ENCODE peak calls at places on chromosomes 4 and X, in six cellular contexts. A is heart right ventricle, T is left ventricle myocardium inferior, W is GM10248, E is astrocyte, V is ovary. I is an unnamed sample.
A peak's percentile ranks its signal among the peaks of the same experiment; 100 is the strongest.

GRCh38 chr4:16082424-16083216 is 1.2 kb downstream of the PROM1 start:
- DNase-seq in T (no peak), W (peak; percentile 34), A (peak; percentile 25), V (no peak), E (peak; percentile 27), I (no peak)

GRCh38 chrX:10041383-10041782 is 74.2 kb downstream of the CLDN34 start:
- DNase-seq in E (peak; percentile 73), W (no peak), V (no peak), A (no peak), T (no peak), I (no peak)

GRCh38 chr4:6416518-6417286 is 55.7 kb downstream of the PPP2R2C start:
- DNase-seq in W (no peak), T (no peak), V (no peak), E (no peak), A (no peak), I (no peak)

GRCh38 chr4:156953951-156954350 is 17.6 kb downstream of the PDGFC start:
- DNase-seq in V (no peak), T (no peak), A (no peak), E (no peak), W (no peak), I (no peak)

GRCh38 chrX:35919536-35920309 is at the start of gene CFAP47:
- DNase-seq in E (no peak), W (no peak), A (no peak), V (no peak), T (no peak), I (no peak)

GRCh38 chr4:128288689-128289106 is 1.1 kb upstream of the PGRMC2 start:
- DNase-seq in T (no peak), E (peak; percentile 51), V (no peak), A (no peak), W (no peak), I (no peak)

GRCh38 chr4:38860788-38861424 is 4.3 kb upstream of the TLR6 start:
- DNase-seq in T (peak; percentile 19), A (peak; percentile 20), E (no peak), V (no peak), W (peak; percentile 71), I (no peak)

GRCh38 chr4:48904101-48904500 is 2.5 kb downstream of the OCIAD2 start:
- DNase-seq in A (no peak), V (no peak), T (no peak), E (no peak), W (no peak), I (no peak)

GRCh38 chr4:99808260-99808857 is 8.3 kb upstream of the DAPP1 start:
- DNase-seq in A (peak; percentile 40), V (peak; percentile 30), W (peak; percentile 69), E (peak; percentile 6), T (peak; percentile 48), I (no peak)

GRCh38 chr4:52869196-52869595 is 7.1 kb downstream of the RASL11B start:
- DNase-seq in T (peak; percentile 75), A (peak; percentile 73), E (no peak), W (no peak), V (peak; percentile 76), I (no peak)

GRCh38 chrX:111348363-111348927 is 63.5 kb downstream of the DCX start:
- DNase-seq in E (no peak), A (peak; percentile 3), T (no peak), V (no peak), W (no peak), I (no peak)

GRCh38 chr4:157121396-157121795 is 45.4 kb downstream of the GLRB start:
- DNase-seq in E (peak; percentile 53), V (no peak), W (no peak), A (no peak), T (no peak), I (no peak)

GRCh38 chr4:21848001-21848400 is 100.6 kb downstream of the KCNIP4 start:
- DNase-seq in V (no peak), W (no peak), A (no peak), T (no peak), E (no peak), I (no peak)

GRCh38 chrX:121308276-121308805 is 260.9 kb downstream of the GLUD2 start:
- DNase-seq in T (no peak), W (peak; percentile 32), A (peak; percentile 4), V (no peak), E (peak; percentile 86), I (no peak)

GRCh38 chr4:121272526-121272925 is 108.3 kb downstream of the QRFPR start:
- DNase-seq in E (peak; percentile 81), V (no peak), T (no peak), W (no peak), A (no peak), I (no peak)

GRCh38 chr4:73729534-73730165 is 10.7 kb upstream of the CXCL8 start:
- DNase-seq in E (peak; percentile 61), T (peak; percentile 62), W (peak; percentile 27), V (peak; percentile 62), A (peak; percentile 60), I (no peak)

DNA sequence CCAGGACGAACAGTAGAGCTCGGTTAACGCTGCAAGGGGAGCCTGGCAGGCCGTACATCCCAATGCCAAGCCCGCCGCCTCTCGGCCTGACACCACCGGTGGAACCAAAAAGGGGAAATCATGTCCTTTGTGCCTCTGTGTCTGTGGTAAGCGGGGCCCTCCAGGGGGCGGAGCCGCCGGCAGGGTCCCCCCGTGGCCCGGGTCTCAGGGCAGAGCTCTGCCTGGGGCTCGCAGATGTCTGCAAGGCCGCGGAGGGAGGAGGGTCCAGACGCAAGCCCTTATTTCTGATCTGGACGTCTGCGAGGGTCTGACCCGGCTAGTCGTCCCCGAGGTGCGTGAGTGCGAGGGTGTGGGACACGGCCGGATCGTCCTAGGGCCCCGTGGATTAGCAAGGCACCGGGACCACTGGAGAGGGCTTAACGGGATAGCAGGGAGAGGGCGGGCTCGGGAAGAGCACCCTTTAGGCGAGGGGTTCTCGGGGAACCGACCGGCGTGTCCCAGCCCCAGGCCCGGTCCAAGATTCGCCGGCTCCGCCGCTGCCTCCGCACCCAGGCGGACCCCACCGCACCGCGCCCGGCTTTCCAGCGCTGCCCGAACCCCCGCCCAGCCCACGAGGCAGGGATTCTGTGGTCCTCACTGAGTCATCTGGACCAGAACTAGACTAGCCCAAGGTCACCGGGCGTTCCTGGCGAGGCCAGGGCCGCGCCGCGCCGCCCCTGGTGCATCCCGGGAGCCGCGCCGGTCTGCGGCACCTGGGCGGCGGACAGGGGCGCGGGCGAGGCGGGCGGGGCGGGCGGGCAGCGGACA is 858 bp upstream of the FAM193A start:
- DNase-seq in T (peak; percentile 50), V (peak; percentile 87), E (peak; percentile 11), A (peak; percentile 26), W (peak; percentile 55), I (no peak)
- TF ChIP-seq CTCF in T (peak; percentile 28), V (no peak), E (no peak), A (no peak), W (peak; percentile 59), I (no peak)

GRCh38 chr4:67292045-67292444 is 253.3 kb downstream of the CENPC start:
- DNase-seq in T (no peak), W (no peak), A (no peak), E (no peak), V (no peak), I (no peak)

GRCh38 chr4:67292649-67293048 is 252.7 kb downstream of the CENPC start:
- DNase-seq in T (no peak), W (no peak), V (no peak), A (no peak), E (no peak), I (no peak)

GRCh38 chr4:67291639-67292038 is 253.7 kb downstream of the CENPC start:
- DNase-seq in E (no peak), W (no peak), A (no peak), V (no peak), T (no peak), I (no peak)

GRCh38 chr4:67286724-67287123 is 258.6 kb downstream of the CENPC start:
- DNase-seq in A (no peak), E (no peak), V (no peak), T (no peak), W (no peak), I (no peak)

GRCh38 chr4:67288964-67289363 is 256.3 kb downstream of the CENPC start:
- DNase-seq in T (no peak), V (no peak), A (no peak), W (peak; percentile 16), E (no peak), I (no peak)
- TF ChIP-seq CTCF in T (no peak), V (no peak), A (no peak), W (peak; percentile 46), E (peak; percentile 8), I (no peak)

DNA sequence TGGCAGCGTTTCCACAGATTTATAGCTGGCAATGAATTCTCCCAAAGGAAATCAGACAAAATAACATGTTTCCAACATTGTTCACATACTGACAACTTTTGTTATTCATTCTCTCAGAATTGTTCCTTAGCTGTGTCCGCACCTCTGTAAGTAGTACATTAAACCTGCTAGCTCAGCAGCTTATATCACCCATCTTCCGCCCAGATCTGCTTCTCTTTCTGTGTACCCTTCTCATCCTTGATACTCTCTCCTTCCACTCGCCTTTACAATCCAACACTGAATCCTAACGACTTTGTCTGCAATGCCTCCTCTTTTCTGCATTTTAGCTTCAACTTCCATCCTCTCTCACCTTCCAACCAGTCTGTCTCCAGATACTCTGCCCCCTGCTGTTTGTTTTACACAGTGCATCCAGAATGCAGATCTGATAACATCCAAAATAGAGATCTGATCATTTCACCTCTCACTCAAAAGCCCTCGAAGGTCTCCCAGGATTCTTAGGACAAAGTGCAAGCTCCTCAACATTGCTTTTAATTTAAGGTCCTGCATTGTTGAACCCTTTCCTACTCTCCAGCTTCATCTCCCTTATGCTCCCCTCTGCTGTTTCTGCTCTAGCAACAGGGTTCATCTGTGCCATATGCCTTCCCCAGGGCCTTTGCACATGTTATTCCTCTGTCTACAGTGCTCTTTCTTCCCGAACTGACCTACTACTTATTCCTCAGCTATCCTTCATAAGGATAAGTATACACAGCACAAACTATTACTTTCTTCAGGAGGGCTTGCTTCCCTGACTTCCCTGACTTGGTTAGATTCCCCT is 67.3 kb upstream of the VBP1 start:
- DNase-seq in E (no peak), W (peak; percentile 15), A (no peak), V (peak; percentile 22), T (no peak), I (no peak)
- TF ChIP-seq CTCF in E (peak; percentile 37), W (peak; percentile 30), A (no peak), V (no peak), T (peak; percentile 58), I (no peak)

GRCh38 chr4:177487977-177488376 is 45.7 kb upstream of the AGA start:
- DNase-seq in V (no peak), E (peak; percentile 26), W (no peak), T (no peak), A (no peak), I (no peak)
- TF ChIP-seq CTCF in V (no peak), E (no peak), W (no peak), T (no peak), A (no peak), I (no peak)

DNA sequence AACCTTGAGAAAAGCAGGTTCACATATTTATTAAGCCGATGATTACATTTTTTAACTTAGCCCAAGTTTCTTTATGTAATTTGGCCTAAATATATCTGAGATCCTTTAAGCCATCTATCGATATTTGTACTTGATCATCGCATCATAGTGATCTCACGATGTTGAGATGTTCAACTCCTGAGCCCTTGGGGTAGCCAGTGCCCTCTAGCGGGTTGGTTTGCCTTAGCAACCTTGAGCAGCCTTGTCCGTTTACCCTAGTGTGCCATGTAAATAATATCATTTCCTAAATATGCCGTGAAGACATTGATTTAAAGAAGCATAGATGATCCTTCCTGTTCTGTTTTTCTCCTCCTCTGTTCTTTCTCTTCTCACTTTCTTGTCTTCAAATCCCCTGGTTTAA is 432.2 kb downstream of the RPA4 start:
- DNase-seq in A (no peak), V (no peak), E (no peak), T (no peak), W (no peak), I (no peak)
- TF ChIP-seq CTCF in A (no peak), V (no peak), E (no peak), T (no peak), W (no peak), I (no peak)